ENCODE peak calls at places on chromosomes 3 and 15, in eight cellular contexts. One of them, this sample, is unnamed.

GRCh38 chr3:138081371-138082084 is 33.9 kb downstream of the DZIP1L start:
- DNase-seq in NCI-H1092 treated with DMSO at 0.1 percent for 48 hours: no peak
- DNase-seq in esophagus squamous epithelium: no peak
- DNase-seq in lung: no peak
- DNase-seq in stimulated activated CD8-positive, alpha-beta memory T cell treated with anti-CD3 and anti-CD28 coated beads, Interleukin-2, amount 100 ng/mL, for 1 hour: no peak
- DNase-seq in NCI-H345: no peak
- DNase-seq in retina: no peak
- DNase-seq in substantia nigra: no peak
- DNase-seq in this sample: no peak

GRCh38 chr15:83192742-83193141 is 14.9 kb downstream of the HDGFL3 start:
- DNase-seq in NCI-H1092 treated with DMSO at 0.1 percent for 48 hours: no peak
- DNase-seq in esophagus squamous epithelium: no peak
- DNase-seq in lung: no peak
- DNase-seq in stimulated activated CD8-positive, alpha-beta memory T cell treated with anti-CD3 and anti-CD28 coated beads, Interleukin-2, amount 100 ng/mL, for 1 hour: no peak
- DNase-seq in NCI-H345: no peak
- DNase-seq in retina: no peak
- DNase-seq in substantia nigra: no peak
- DNase-seq in this sample: no peak

GRCh38 chr3:179179979-179180758 is 32.0 kb downstream of the PIK3CA start:
- DNase-seq in NCI-H1092 treated with DMSO at 0.1 percent for 48 hours: no peak
- DNase-seq in esophagus squamous epithelium: no peak
- DNase-seq in lung: no peak
- DNase-seq in stimulated activated CD8-positive, alpha-beta memory T cell treated with anti-CD3 and anti-CD28 coated beads, Interleukin-2, amount 100 ng/mL, for 1 hour: no peak
- DNase-seq in NCI-H345: no peak
- DNase-seq in retina: no peak
- DNase-seq in substantia nigra: no peak
- DNase-seq in this sample: no peak

GRCh38 chr15:80564056-80564455 is 131.1 kb upstream of the ABHD17C start:
- DNase-seq in NCI-H1092 treated with DMSO at 0.1 percent for 48 hours: no peak
- DNase-seq in esophagus squamous epithelium: no peak
- DNase-seq in lung: no peak
- DNase-seq in stimulated activated CD8-positive, alpha-beta memory T cell treated with anti-CD3 and anti-CD28 coated beads, Interleukin-2, amount 100 ng/mL, for 1 hour: no peak
- DNase-seq in NCI-H345: no peak
- DNase-seq in retina: no peak
- DNase-seq in substantia nigra: no peak
- DNase-seq in this sample: no peak

GRCh38 chr3:11434697-11435096 is 162.5 kb downstream of the ATG7 start:
- DNase-seq in NCI-H1092 treated with DMSO at 0.1 percent for 48 hours: no peak
- DNase-seq in esophagus squamous epithelium: no peak
- DNase-seq in lung: no peak
- DNase-seq in stimulated activated CD8-positive, alpha-beta memory T cell treated with anti-CD3 and anti-CD28 coated beads, Interleukin-2, amount 100 ng/mL, for 1 hour: no peak
- DNase-seq in NCI-H345: no peak
- DNase-seq in retina: no peak
- DNase-seq in substantia nigra: no peak
- DNase-seq in this sample: no peak

GRCh38 chr3:184234224-184234623 is 4.8 kb downstream of the VWA5B2 start:
- DNase-seq in NCI-H1092 treated with DMSO at 0.1 percent for 48 hours: no peak
- DNase-seq in esophagus squamous epithelium: no peak
- DNase-seq in lung: peak
- DNase-seq in stimulated activated CD8-positive, alpha-beta memory T cell treated with anti-CD3 and anti-CD28 coated beads, Interleukin-2, amount 100 ng/mL, for 1 hour: no peak
- DNase-seq in NCI-H345: no peak
- DNase-seq in retina: no peak
- DNase-seq in substantia nigra: peak
- DNase-seq in this sample: peak

GRCh38 chr3:139332092-139332491 is 11.7 kb upstream of the MRPS22 start:
- DNase-seq in NCI-H1092 treated with DMSO at 0.1 percent for 48 hours: no peak
- DNase-seq in esophagus squamous epithelium: no peak
- DNase-seq in lung: no peak
- DNase-seq in stimulated activated CD8-positive, alpha-beta memory T cell treated with anti-CD3 and anti-CD28 coated beads, Interleukin-2, amount 100 ng/mL, for 1 hour: no peak
- DNase-seq in NCI-H345: no peak
- DNase-seq in retina: no peak
- DNase-seq in substantia nigra: no peak
- DNase-seq in this sample: no peak

GRCh38 chr3:37863949-37864822 is 2.5 kb downstream of the CTDSPL start:
- DNase-seq in NCI-H1092 treated with DMSO at 0.1 percent for 48 hours: no peak
- DNase-seq in esophagus squamous epithelium: no peak
- DNase-seq in lung: no peak
- DNase-seq in stimulated activated CD8-positive, alpha-beta memory T cell treated with anti-CD3 and anti-CD28 coated beads, Interleukin-2, amount 100 ng/mL, for 1 hour: no peak
- DNase-seq in NCI-H345: peak
- DNase-seq in retina: peak
- DNase-seq in substantia nigra: no peak
- DNase-seq in this sample: no peak

GRCh38 chr15:74723754-74724334 is 1.5 kb downstream of the CYP1A1 start:
- DNase-seq in NCI-H1092 treated with DMSO at 0.1 percent for 48 hours: peak
- DNase-seq in esophagus squamous epithelium: no peak
- DNase-seq in lung: no peak
- DNase-seq in stimulated activated CD8-positive, alpha-beta memory T cell treated with anti-CD3 and anti-CD28 coated beads, Interleukin-2, amount 100 ng/mL, for 1 hour: no peak
- DNase-seq in NCI-H345: peak
- DNase-seq in retina: peak
- DNase-seq in substantia nigra: no peak
- DNase-seq in this sample: no peak

GRCh38 chr15:55126111-55126510 is 70.6 kb downstream of the RSL24D1 start:
- DNase-seq in NCI-H1092 treated with DMSO at 0.1 percent for 48 hours: no peak
- DNase-seq in esophagus squamous epithelium: no peak
- DNase-seq in lung: no peak
- DNase-seq in stimulated activated CD8-positive, alpha-beta memory T cell treated with anti-CD3 and anti-CD28 coated beads, Interleukin-2, amount 100 ng/mL, for 1 hour: no peak
- DNase-seq in NCI-H345: no peak
- DNase-seq in retina: no peak
- DNase-seq in substantia nigra: no peak
- DNase-seq in this sample: no peak

GRCh38 chr15:77032052-77032646 is 37.2 kb downstream of the PSTPIP1 start:
- DNase-seq in NCI-H1092 treated with DMSO at 0.1 percent for 48 hours: no peak
- DNase-seq in esophagus squamous epithelium: no peak
- DNase-seq in lung: no peak
- DNase-seq in stimulated activated CD8-positive, alpha-beta memory T cell treated with anti-CD3 and anti-CD28 coated beads, Interleukin-2, amount 100 ng/mL, for 1 hour: no peak
- DNase-seq in NCI-H345: no peak
- DNase-seq in retina: no peak
- DNase-seq in substantia nigra: no peak
- DNase-seq in this sample: no peak

GRCh38 chr3:106438916-106439315 is 570.1 kb upstream of the CBLB start:
- DNase-seq in NCI-H1092 treated with DMSO at 0.1 percent for 48 hours: peak
- DNase-seq in esophagus squamous epithelium: no peak
- DNase-seq in lung: no peak
- DNase-seq in stimulated activated CD8-positive, alpha-beta memory T cell treated with anti-CD3 and anti-CD28 coated beads, Interleukin-2, amount 100 ng/mL, for 1 hour: no peak
- DNase-seq in NCI-H345: peak
- DNase-seq in retina: no peak
- DNase-seq in substantia nigra: no peak
- DNase-seq in this sample: no peak

GRCh38 chr3:109257269-109257668 is 59.0 kb downstream of the DPPA2 start:
- DNase-seq in NCI-H1092 treated with DMSO at 0.1 percent for 48 hours: no peak
- DNase-seq in esophagus squamous epithelium: no peak
- DNase-seq in lung: no peak
- DNase-seq in stimulated activated CD8-positive, alpha-beta memory T cell treated with anti-CD3 and anti-CD28 coated beads, Interleukin-2, amount 100 ng/mL, for 1 hour: no peak
- DNase-seq in NCI-H345: no peak
- DNase-seq in retina: no peak
- DNase-seq in substantia nigra: no peak
- DNase-seq in this sample: no peak

GRCh38 chr3:45785626-45786150 is 10.6 kb downstream of the SLC6A20 start:
- DNase-seq in NCI-H1092 treated with DMSO at 0.1 percent for 48 hours: no peak
- DNase-seq in esophagus squamous epithelium: no peak
- DNase-seq in lung: no peak
- DNase-seq in stimulated activated CD8-positive, alpha-beta memory T cell treated with anti-CD3 and anti-CD28 coated beads, Interleukin-2, amount 100 ng/mL, for 1 hour: no peak
- DNase-seq in NCI-H345: no peak
- DNase-seq in retina: no peak
- DNase-seq in substantia nigra: no peak
- DNase-seq in this sample: no peak

This sample was measured in C1 segment of cervical spinal cord.